ENCODE peak calls at places on chromosomes 6 and 20, in seven cellular contexts. V is PC-3, Z is body of pancreas, L is heart right ventricle, B is fibroblast of mammary gland, Q is keratinocyte, D is GM12865. E is an unnamed sample.

GRCh38 chr6:20584100-20584731 is 50.0 kb downstream of the CDKAL1 start:
- DNase-seq in V (no peak), Z (no peak), L (no peak), B (no peak), Q (no peak), D (peak), E (no peak)

GRCh38 chr6:31126416-31127175 is 6.3 kb upstream of the CDSN start:
- DNase-seq in V (no peak), Z (no peak), L (no peak), B (no peak), Q (no peak), D (no peak), E (no peak)

GRCh38 chr20:20413801-20414200 is 45.9 kb downstream of the INSM1 start:
- DNase-seq in V (no peak), Z (no peak), L (no peak), B (no peak), Q (no peak), D (no peak), E (no peak)

GRCh38 chr6:111601875-111602274 is 3.8 kb downstream of the TRAF3IP2 start:
- DNase-seq in V (no peak), Z (peak), L (peak), B (peak), Q (no peak), D (no peak), E (no peak)

GRCh38 chr6:55528624-55529023 is 50.4 kb downstream of the HMGCLL1 start:
- DNase-seq in V (peak), Z (peak), L (no peak), B (peak), Q (no peak), D (peak), E (peak)

GRCh38 chr6:1527098-1527497 is 82.6 kb upstream of the FOXC1 start:
- DNase-seq in V (no peak), Z (peak), L (peak), B (peak), Q (no peak), D (peak), E (peak)

GRCh38 chr6:51289041-51289440 is 470.4 kb downstream of the TFAP2B start:
- DNase-seq in V (peak), Z (no peak), L (no peak), B (peak), Q (no peak), D (no peak), E (no peak)

GRCh38 chr20:51128198-51128597 is 105.3 kb upstream of the KCNG1 start:
- DNase-seq in V (peak), Z (no peak), L (no peak), B (peak), Q (peak), D (peak), E (peak)

GRCh38 chr6:137024172-137024990 is 20.4 kb downstream of the IL20RA start:
- DNase-seq in V (peak), Z (no peak), L (no peak), B (no peak), Q (no peak), D (no peak), E (no peak)

GRCh38 chr20:38164069-38164468 is 1.0 kb downstream of the TGM2 start:
- DNase-seq in V (no peak), Z (no peak), L (no peak), B (no peak), Q (no peak), D (no peak), E (no peak)

GRCh38 chr6:14516947-14517346 is 399.4 kb downstream of the CD83 start:
- DNase-seq in V (no peak), Z (no peak), L (no peak), B (peak), Q (no peak), D (no peak), E (no peak)

GRCh38 chr6:116088946-116089345 is 11.7 kb upstream of the NT5DC1 start:
- DNase-seq in V (no peak), Z (no peak), L (no peak), B (no peak), Q (no peak), D (no peak), E (no peak)

GRCh38 chr20:40942015-40942414 is 86.6 kb upstream of the TOP1 start:
- DNase-seq in V (no peak), Z (no peak), L (no peak), B (no peak), Q (no peak), D (peak), E (peak)

GRCh38 chr6:161639772-161640171 is 365.9 kb upstream of the AGPAT4 start:
- DNase-seq in V (no peak), Z (no peak), L (no peak), B (no peak), Q (no peak), D (no peak), E (no peak)

GRCh38 chr6:157386454-157386853 is 5.5 kb downstream of the ZDHHC14 start:
- DNase-seq in V (no peak), Z (no peak), L (no peak), B (no peak), Q (no peak), D (no peak), E (no peak)

GRCh38 chr6:11043552-11043960 is 549 bp downstream of the ELOVL2 start:
- DNase-seq in V (no peak), Z (no peak), L (no peak), B (no peak), Q (no peak), D (no peak), E (no peak)

GRCh38 chr6:87742106-87742505 is 40.1 kb upstream of the AKIRIN2 start:
- DNase-seq in V (no peak), Z (no peak), L (no peak), B (no peak), Q (no peak), D (peak), E (peak)

GRCh38 chr6:81241717-81242116 is 510.8 kb downstream of the TENT5A start:
- DNase-seq in V (peak), Z (no peak), L (no peak), B (peak), Q (no peak), D (peak), E (no peak)

GRCh38 chr6:81241126-81241525 is 511.4 kb downstream of the TENT5A start:
- DNase-seq in V (no peak), Z (no peak), L (no peak), B (peak), Q (no peak), D (no peak), E (no peak)

GRCh38 chr6:81242634-81243033 is 509.8 kb downstream of the TENT5A start:
- DNase-seq in V (no peak), Z (no peak), L (no peak), B (peak), Q (no peak), D (no peak), E (no peak)

DNA sequence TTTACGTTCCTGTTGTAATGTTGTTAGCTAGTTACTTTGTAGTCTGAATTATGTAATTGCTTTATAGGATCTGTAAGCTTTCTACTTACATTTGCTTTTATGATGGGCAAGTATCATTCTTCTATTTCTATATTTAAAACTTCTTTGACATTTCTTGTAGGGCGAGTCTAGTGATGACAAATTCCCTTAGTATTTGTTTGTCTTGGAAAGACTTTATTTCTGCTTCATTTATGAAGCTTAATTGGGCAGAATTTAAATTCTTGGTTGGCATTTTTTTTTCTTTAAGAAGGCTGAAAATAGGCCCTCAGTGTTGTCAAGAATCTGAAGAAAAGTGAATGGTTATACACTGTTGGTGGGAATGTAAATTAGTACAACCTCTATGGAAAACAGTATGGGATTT is 506.3 kb downstream of the TENT5A start:
- DNase-seq in V (no peak), Z (no peak), L (no peak), B (no peak), Q (no peak), D (no peak), E (no peak)
- H3K4me3 ChIP-seq in V (no peak), Z (no peak), L (no peak), B (no peak), Q (no peak), D (no peak), E (no peak)

GRCh38 chr6:152952045-152952444 is 30.8 kb downstream of the FBXO5 start:
- DNase-seq in V (peak), Z (no peak), L (no peak), B (peak), Q (no peak), D (no peak), E (no peak)

GRCh38 chr6:152948150-152948768 is 34.6 kb downstream of the FBXO5 start:
- DNase-seq in V (peak), Z (no peak), L (peak), B (peak), Q (no peak), D (peak), E (no peak)

GRCh38 chr6:152950240-152950639 is 32.6 kb downstream of the FBXO5 start:
- DNase-seq in V (no peak), Z (no peak), L (no peak), B (no peak), Q (no peak), D (no peak), E (no peak)

GRCh38 chr6:152954443-152954842 is 28.4 kb downstream of the FBXO5 start:
- DNase-seq in V (peak), Z (no peak), L (no peak), B (no peak), Q (no peak), D (peak), E (no peak)

GRCh38 chr6:152952866-152953509 is 29.9 kb downstream of the FBXO5 start:
- DNase-seq in V (peak), Z (no peak), L (no peak), B (peak), Q (no peak), D (peak), E (no peak)
- TF ChIP-seq CTCF in V (peak), Z (peak), L (peak), B (peak), Q (no peak), D (peak), E (peak)

GRCh38 chr6:118708055-118708454 is 56.7 kb upstream of the CEP85L start:
- DNase-seq in V (peak), Z (no peak), L (no peak), B (peak), Q (no peak), D (no peak), E (no peak)
- H3K4me3 ChIP-seq in V (peak), Z (no peak), L (no peak), B (no peak), Q (no peak), D (peak), E (peak)

GRCh38 chr6:163429858-163430448 is 15.4 kb downstream of the QKI start:
- DNase-seq in V (no peak), Z (no peak), L (no peak), B (no peak), Q (no peak), D (no peak), E (no peak)
- TF ChIP-seq CTCF in V (no peak), Z (no peak), L (no peak), B (no peak), Q (no peak), D (no peak), E (no peak)

DNA sequence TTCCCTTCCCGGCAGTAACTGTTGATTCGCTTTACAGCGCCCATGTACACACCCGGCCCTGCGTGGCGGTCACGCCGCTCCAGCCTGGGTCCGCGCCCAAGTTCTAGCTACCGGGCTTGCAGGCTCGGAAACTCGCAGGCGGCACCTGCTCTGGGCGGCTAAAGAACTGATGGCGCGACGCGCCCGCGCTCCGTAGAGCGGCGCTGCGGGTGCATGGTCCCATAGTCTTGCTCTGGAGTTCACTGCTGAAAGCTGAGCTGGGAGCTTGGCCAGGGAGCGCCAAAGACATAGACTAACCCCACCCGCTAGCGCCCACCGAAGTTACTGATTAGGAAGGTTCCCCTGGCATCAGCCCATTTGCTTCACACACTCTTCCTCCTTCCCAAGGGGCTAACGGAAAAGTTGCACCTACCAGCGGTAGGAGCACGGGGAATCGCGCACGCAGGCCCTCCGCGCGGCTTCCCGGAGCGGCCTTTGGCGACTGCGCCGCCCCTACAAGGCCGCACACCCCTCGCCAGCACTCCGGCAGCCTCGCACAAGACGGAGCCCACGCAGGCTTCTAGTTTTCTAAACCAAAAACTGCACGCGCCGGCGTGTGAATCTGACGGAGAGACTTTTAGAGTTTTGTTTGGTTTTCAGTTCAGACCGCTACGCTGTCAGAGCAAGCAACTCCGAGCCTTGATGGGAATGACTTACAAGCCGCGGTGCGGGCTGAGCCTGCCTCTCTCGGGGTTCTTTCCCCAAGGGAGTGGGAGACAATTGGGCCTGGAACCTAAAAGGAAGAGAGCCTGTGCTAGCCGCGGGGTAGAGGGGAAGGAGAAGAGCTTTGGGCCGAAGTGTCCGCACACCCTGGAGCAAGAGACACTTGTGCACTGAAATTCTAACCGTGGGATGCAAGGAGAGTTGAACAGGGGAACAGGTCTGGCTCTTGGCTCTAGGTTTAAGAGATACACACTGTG is 994 bp upstream of the POU3F2 start:
- DNase-seq in V (peak), Z (peak), L (no peak), B (peak), Q (no peak), D (no peak), E (no peak)
- H3K4me3 ChIP-seq in V (peak), Z (peak), L (peak), B (peak), Q (peak), D (peak), E (peak)

DNA sequence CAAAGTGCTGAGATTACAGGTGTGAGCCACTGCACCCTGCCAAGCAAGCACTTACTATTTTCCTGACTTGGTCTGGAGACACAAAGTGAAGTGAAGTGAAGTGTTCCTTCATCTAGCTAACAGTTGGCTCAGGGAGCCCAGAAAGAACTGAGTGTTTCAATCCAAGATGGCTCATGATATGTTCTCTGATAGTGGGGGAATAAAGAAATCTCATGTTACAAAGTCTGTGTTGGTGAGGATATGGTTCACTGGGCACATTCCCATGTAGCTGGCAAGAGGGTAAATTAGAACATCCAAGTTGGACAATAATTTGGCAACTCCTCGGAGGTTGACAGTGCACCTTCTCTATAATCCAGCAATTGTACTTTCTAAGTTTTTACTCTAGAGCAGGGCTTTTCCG is 5.0 kb upstream of the ITPR3 start:
- DNase-seq in V (no peak), Z (no peak), L (no peak), B (no peak), Q (no peak), D (no peak), E (no peak)
- TF ChIP-seq CTCF in V (no peak), Z (no peak), L (no peak), B (no peak), Q (no peak), D (no peak), E (no peak)

GRCh38 chr6:141265748-141266647 is 866.7 kb upstream of the GJE1 start:
- DNase-seq in V (peak), Z (no peak), L (no peak), B (peak), Q (no peak), D (no peak), E (no peak)
- H3K4me3 ChIP-seq in V (peak), Z (no peak), L (peak), B (peak), Q (peak), D (peak), E (no peak)

DNA sequence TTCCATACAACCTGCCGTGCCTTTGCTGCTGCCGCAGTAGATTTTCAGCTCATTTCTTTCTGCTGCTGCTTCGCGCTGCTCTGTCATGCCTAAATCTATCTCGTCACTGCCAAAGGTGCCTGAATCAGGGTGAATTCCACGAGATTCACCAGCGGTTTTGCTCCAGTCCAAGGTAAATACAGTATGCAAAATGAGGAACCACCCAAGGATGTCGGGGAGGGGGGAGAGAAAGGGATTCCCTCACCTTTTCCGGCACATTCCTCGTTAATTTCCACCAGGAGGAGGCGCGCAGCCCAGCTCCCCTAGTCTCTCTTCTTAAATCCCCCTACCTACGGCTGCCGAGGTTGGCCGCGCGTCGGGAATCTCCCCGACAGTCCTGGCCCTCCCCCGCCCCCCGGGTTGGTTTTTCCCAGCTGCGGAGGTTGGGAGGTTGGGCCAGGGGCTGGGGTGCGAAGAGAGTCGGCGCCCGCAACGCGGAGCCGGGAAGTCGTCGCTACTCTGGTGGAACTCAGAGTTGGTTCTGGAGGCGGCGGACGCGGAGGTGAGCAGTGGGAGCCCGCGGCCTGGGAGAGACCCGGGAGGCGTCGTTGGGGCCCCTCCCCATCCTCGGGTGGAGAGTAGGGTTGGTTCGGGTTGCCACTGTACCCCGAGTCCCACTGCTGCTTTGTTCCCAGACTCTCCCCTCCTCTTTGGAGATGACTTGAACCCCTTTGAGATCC is at the start of gene TPBG:
- DNase-seq in V (peak), Z (peak), L (peak), B (peak), Q (no peak), D (peak), E (no peak)
- TF ChIP-seq CTCF in V (peak), Z (peak), L (peak), B (peak), Q (peak), D (peak), E (no peak)

DNA sequence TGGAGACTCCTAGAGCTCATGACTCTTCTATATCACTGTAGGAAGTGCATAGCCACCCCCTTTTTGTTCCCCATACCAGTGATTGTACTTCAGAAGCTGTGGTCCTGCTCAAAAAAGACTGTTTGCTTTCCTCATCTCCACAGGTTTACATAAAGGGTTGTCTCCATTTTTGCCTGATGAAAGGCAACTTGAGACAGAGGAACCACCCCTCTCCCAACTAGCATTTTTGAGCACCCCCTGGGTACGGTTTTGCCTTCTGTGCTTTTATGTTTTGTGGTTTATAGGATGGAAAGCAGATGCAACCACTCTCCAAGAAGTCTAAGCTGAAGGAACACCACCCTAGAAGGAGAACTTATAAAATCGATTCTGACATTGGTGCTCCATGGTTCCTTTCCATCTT is 127.7 kb upstream of the SUPT3H start:
- DNase-seq in V (no peak), Z (no peak), L (no peak), B (no peak), Q (no peak), D (no peak), E (no peak)
- H3K4me3 ChIP-seq in V (no peak), Z (no peak), L (no peak), B (no peak), Q (no peak), D (no peak), E (no peak)

GRCh38 chr6:17093692-17094091 is 8.2 kb upstream of the STMND1 start:
- DNase-seq in V (peak), Z (no peak), L (no peak), B (peak), Q (no peak), D (peak), E (no peak)
- TF ChIP-seq CTCF in V (peak), Z (no peak), L (no peak), B (peak), Q (peak), D (peak), E (peak)